ENCODE peak calls at places on chromosomes 6 and 20, in five cellular contexts. One of them, this sample, is unnamed.
A peak's percentile ranks its signal among the peaks of the same experiment; 100 is the strongest.

GRCh38 chr20:51446656-51447055 is 95.9 kb downstream of the NFATC2 start:
- DNase-seq in kidney: peak; percentile 88
- DNase-seq in neural crest cell: peak; percentile 14
- DNase-seq in substantia nigra: no peak
- DNase-seq in stimulated activated CD8-positive, alpha-beta memory T cell treated with anti-CD3 and anti-CD28 coated beads, Interleukin-15, amount 100 ng/mL, for 24 hours: no peak
- DNase-seq in this sample: no peak

GRCh38 chr20:25120920-25121319 is 39.0 kb upstream of the VSX1 start:
- DNase-seq in stimulated activated CD8-positive, alpha-beta memory T cell treated with anti-CD3 and anti-CD28 coated beads, Interleukin-15, amount 100 ng/mL, for 24 hours: no peak
- DNase-seq in kidney: no peak
- DNase-seq in substantia nigra: no peak
- DNase-seq in neural crest cell: no peak
- DNase-seq in this sample: no peak

GRCh38 chr20:37345339-37346231 is at the start of gene SRC:
- DNase-seq in kidney: peak; percentile 96
- DNase-seq in substantia nigra: peak; percentile 24
- DNase-seq in stimulated activated CD8-positive, alpha-beta memory T cell treated with anti-CD3 and anti-CD28 coated beads, Interleukin-15, amount 100 ng/mL, for 24 hours: no peak
- DNase-seq in neural crest cell: peak; percentile 68
- DNase-seq in this sample: peak; percentile 77

GRCh38 chr6:136039185-136039584 is 187.7 kb downstream of the PDE7B start:
- DNase-seq in kidney: peak; percentile 57
- DNase-seq in substantia nigra: no peak
- DNase-seq in neural crest cell: no peak
- DNase-seq in stimulated activated CD8-positive, alpha-beta memory T cell treated with anti-CD3 and anti-CD28 coated beads, Interleukin-15, amount 100 ng/mL, for 24 hours: no peak
- DNase-seq in this sample: no peak

GRCh38 chr20:3613821-3614440 is 49.3 kb downstream of the GFRA4 start:
- DNase-seq in kidney: no peak
- DNase-seq in neural crest cell: no peak
- DNase-seq in stimulated activated CD8-positive, alpha-beta memory T cell treated with anti-CD3 and anti-CD28 coated beads, Interleukin-15, amount 100 ng/mL, for 24 hours: no peak
- DNase-seq in substantia nigra: no peak
- DNase-seq in this sample: no peak

GRCh38 chr20:45701104-45701503 is 734 bp upstream of the WFDC13 start:
- DNase-seq in kidney: no peak
- DNase-seq in stimulated activated CD8-positive, alpha-beta memory T cell treated with anti-CD3 and anti-CD28 coated beads, Interleukin-15, amount 100 ng/mL, for 24 hours: no peak
- DNase-seq in neural crest cell: no peak
- DNase-seq in substantia nigra: no peak
- DNase-seq in this sample: no peak

GRCh38 chr6:15642276-15642675 is 20.6 kb downstream of the DTNBP1 start:
- DNase-seq in substantia nigra: no peak
- DNase-seq in neural crest cell: no peak
- DNase-seq in stimulated activated CD8-positive, alpha-beta memory T cell treated with anti-CD3 and anti-CD28 coated beads, Interleukin-15, amount 100 ng/mL, for 24 hours: no peak
- DNase-seq in kidney: no peak
- DNase-seq in this sample: no peak

GRCh38 chr6:1318036-1318435 is 6.1 kb downstream of the FOXQ1 start:
- DNase-seq in neural crest cell: no peak
- DNase-seq in stimulated activated CD8-positive, alpha-beta memory T cell treated with anti-CD3 and anti-CD28 coated beads, Interleukin-15, amount 100 ng/mL, for 24 hours: no peak
- DNase-seq in substantia nigra: no peak
- DNase-seq in kidney: no peak
- DNase-seq in this sample: no peak

GRCh38 chr20:59171986-59172385 is 8.4 kb downstream of the ZNF831 start:
- DNase-seq in substantia nigra: no peak
- DNase-seq in neural crest cell: no peak
- DNase-seq in stimulated activated CD8-positive, alpha-beta memory T cell treated with anti-CD3 and anti-CD28 coated beads, Interleukin-15, amount 100 ng/mL, for 24 hours: no peak
- DNase-seq in kidney: no peak
- DNase-seq in this sample: no peak

GRCh38 chr6:137699036-137699683 is 167.9 kb upstream of the TNFAIP3 start:
- DNase-seq in neural crest cell: no peak
- DNase-seq in kidney: no peak
- DNase-seq in substantia nigra: no peak
- DNase-seq in stimulated activated CD8-positive, alpha-beta memory T cell treated with anti-CD3 and anti-CD28 coated beads, Interleukin-15, amount 100 ng/mL, for 24 hours: no peak
- DNase-seq in this sample: no peak

This sample was measured in D721Med.